ENCODE peak calls at places on chromosomes 4 and X, in six cellular contexts. One of them, this sample, is unnamed.

GRCh38 chr4:102847687-102848086 is 20.3 kb upstream of the UBE2D3 start:
- DNase-seq in mammary epithelial cell: no peak
- DNase-seq in GM23338: no peak
- DNase-seq in cardiac muscle cell: no peak
- DNase-seq in transverse colon: no peak
- DNase-seq in cardiac fibroblast: no peak
- DNase-seq in this sample: no peak

GRCh38 chr4:74474345-74475099 is 29.6 kb downstream of the AREG start:
- DNase-seq in mammary epithelial cell: peak
- DNase-seq in cardiac fibroblast: peak
- DNase-seq in transverse colon: no peak
- DNase-seq in GM23338: no peak
- DNase-seq in cardiac muscle cell: peak
- DNase-seq in this sample: peak

GRCh38 chr4:76543378-76543777 is 108.3 kb downstream of the SHROOM3 start:
- DNase-seq in GM23338: no peak
- DNase-seq in cardiac fibroblast: no peak
- DNase-seq in transverse colon: no peak
- DNase-seq in cardiac muscle cell: no peak
- DNase-seq in mammary epithelial cell: no peak
- DNase-seq in this sample: no peak

GRCh38 chr4:106869551-106869950 is 166.6 kb downstream of the DKK2 start:
- DNase-seq in mammary epithelial cell: peak
- DNase-seq in cardiac fibroblast: peak
- DNase-seq in transverse colon: no peak
- DNase-seq in cardiac muscle cell: peak
- DNase-seq in GM23338: no peak
- DNase-seq in this sample: peak

GRCh38 chrX:44828008-44828605 is 15.7 kb upstream of the DUSP21 start:
- DNase-seq in mammary epithelial cell: peak
- DNase-seq in transverse colon: no peak
- DNase-seq in cardiac fibroblast: peak
- DNase-seq in cardiac muscle cell: peak
- DNase-seq in GM23338: no peak
- DNase-seq in this sample: peak

GRCh38 chr4:56197387-56197786 is 189.9 kb downstream of the AASDH start:
- DNase-seq in transverse colon: peak
- DNase-seq in cardiac muscle cell: peak
- DNase-seq in mammary epithelial cell: peak
- DNase-seq in cardiac fibroblast: peak
- DNase-seq in GM23338: no peak
- DNase-seq in this sample: no peak

GRCh38 chr4:55303818-55304217 is 42.2 kb upstream of the SRD5A3 start:
- DNase-seq in transverse colon: no peak
- DNase-seq in cardiac muscle cell: peak
- DNase-seq in GM23338: no peak
- DNase-seq in mammary epithelial cell: peak
- DNase-seq in cardiac fibroblast: peak
- DNase-seq in this sample: peak

GRCh38 chr4:98638661-98639060 is 19.8 kb downstream of the TSPAN5 start:
- DNase-seq in mammary epithelial cell: no peak
- DNase-seq in GM23338: no peak
- DNase-seq in transverse colon: no peak
- DNase-seq in cardiac muscle cell: no peak
- DNase-seq in cardiac fibroblast: peak
- DNase-seq in this sample: no peak

GRCh38 chr4:37388672-37389368 is 144.3 kb downstream of the NWD2 start:
- DNase-seq in transverse colon: no peak
- DNase-seq in cardiac fibroblast: no peak
- DNase-seq in cardiac muscle cell: peak
- DNase-seq in mammary epithelial cell: no peak
- DNase-seq in GM23338: peak
- DNase-seq in this sample: no peak

GRCh38 chr4:125951275-125951887 is 636.6 kb downstream of the FAT4 start:
- DNase-seq in cardiac fibroblast: no peak
- DNase-seq in mammary epithelial cell: no peak
- DNase-seq in GM23338: no peak
- DNase-seq in transverse colon: no peak
- DNase-seq in cardiac muscle cell: peak
- DNase-seq in this sample: peak

GRCh38 chrX:47091149-47091775 is 13.0 kb downstream of the RGN start:
- DNase-seq in transverse colon: no peak
- DNase-seq in cardiac muscle cell: peak
- DNase-seq in GM23338: peak
- DNase-seq in cardiac fibroblast: no peak
- DNase-seq in mammary epithelial cell: no peak
- DNase-seq in this sample: peak

GRCh38 chr4:47486306-47486705 is 1.2 kb downstream of the ATP10D start:
- DNase-seq in GM23338: no peak
- DNase-seq in cardiac muscle cell: peak
- DNase-seq in transverse colon: no peak
- DNase-seq in mammary epithelial cell: no peak
- DNase-seq in cardiac fibroblast: peak
- DNase-seq in this sample: peak

GRCh38 chrX:1164322-1165288 is 47.8 kb downstream of the CRLF2 start:
- DNase-seq in cardiac fibroblast: peak
- DNase-seq in cardiac muscle cell: peak
- DNase-seq in transverse colon: no peak
- DNase-seq in mammary epithelial cell: no peak
- DNase-seq in GM23338: peak
- DNase-seq in this sample: no peak

GRCh38 chrX:16788477-16788876 is 2.2 kb downstream of the TXLNG start:
- DNase-seq in transverse colon: no peak
- DNase-seq in mammary epithelial cell: no peak
- DNase-seq in cardiac fibroblast: peak
- DNase-seq in GM23338: no peak
- DNase-seq in cardiac muscle cell: peak
- DNase-seq in this sample: peak

GRCh38 chr4:2673157-2673556 is 83.0 kb downstream of the TNIP2 start:
- DNase-seq in cardiac fibroblast: no peak
- DNase-seq in transverse colon: no peak
- DNase-seq in cardiac muscle cell: no peak
- DNase-seq in mammary epithelial cell: no peak
- DNase-seq in GM23338: peak
- DNase-seq in this sample: peak
- TF ChIP-seq CTCF in cardiac fibroblast: peak
- TF ChIP-seq CTCF in transverse colon: no peak
- TF ChIP-seq CTCF in cardiac muscle cell: peak
- TF ChIP-seq CTCF in mammary epithelial cell: peak
- TF ChIP-seq CTCF in GM23338: peak
- TF ChIP-seq CTCF in this sample: peak

DNA sequence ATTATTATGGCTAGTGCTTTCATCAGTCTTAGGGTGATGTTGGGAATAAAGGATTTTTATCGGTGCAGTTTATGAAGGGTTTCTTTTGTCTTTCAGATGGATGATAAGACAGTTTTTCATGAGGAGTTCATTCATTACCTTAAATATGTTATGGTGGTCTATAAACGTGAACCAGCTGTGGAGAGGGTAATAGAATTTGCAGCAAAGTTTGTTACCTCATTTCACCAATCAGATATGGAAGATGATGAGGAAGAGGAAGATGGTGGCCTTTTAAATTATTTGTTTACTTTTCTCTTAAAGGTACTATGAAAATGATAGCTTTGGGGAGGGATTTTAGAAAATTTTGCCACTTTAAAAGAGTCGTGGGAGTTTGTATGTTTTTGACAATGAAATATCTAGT is 1.3 kb downstream of the NCAPG start:
- DNase-seq in mammary epithelial cell: no peak
- DNase-seq in cardiac fibroblast: no peak
- DNase-seq in cardiac muscle cell: no peak
- DNase-seq in transverse colon: no peak
- DNase-seq in GM23338: no peak
- DNase-seq in this sample: no peak
- H3K4me3 ChIP-seq in mammary epithelial cell: peak
- H3K4me3 ChIP-seq in cardiac fibroblast: peak
- H3K4me3 ChIP-seq in cardiac muscle cell: peak
- H3K4me3 ChIP-seq in transverse colon: no peak
- H3K4me3 ChIP-seq in GM23338: peak
- H3K4me3 ChIP-seq in this sample: peak

GRCh38 chr4:53043900-53044650 is 182.0 kb downstream of the RASL11B start:
- DNase-seq in transverse colon: no peak
- DNase-seq in mammary epithelial cell: no peak
- DNase-seq in cardiac fibroblast: no peak
- DNase-seq in GM23338: no peak
- DNase-seq in cardiac muscle cell: no peak
- DNase-seq in this sample: no peak

GRCh38 chr4:53044651-53044960 is 182.5 kb downstream of the RASL11B start:
- DNase-seq in GM23338: no peak
- DNase-seq in cardiac fibroblast: no peak
- DNase-seq in transverse colon: no peak
- DNase-seq in cardiac muscle cell: no peak
- DNase-seq in mammary epithelial cell: no peak
- DNase-seq in this sample: no peak

GRCh38 chr4:53050361-53050774 is 188.3 kb downstream of the RASL11B start:
- DNase-seq in mammary epithelial cell: no peak
- DNase-seq in transverse colon: no peak
- DNase-seq in GM23338: no peak
- DNase-seq in cardiac fibroblast: peak
- DNase-seq in cardiac muscle cell: peak
- DNase-seq in this sample: no peak

GRCh38 chr4:53055274-53055673 is 193.2 kb downstream of the RASL11B start:
- DNase-seq in GM23338: no peak
- DNase-seq in cardiac fibroblast: peak
- DNase-seq in transverse colon: no peak
- DNase-seq in cardiac muscle cell: peak
- DNase-seq in mammary epithelial cell: peak
- DNase-seq in this sample: peak

GRCh38 chr4:53049528-53049927 is 187.4 kb downstream of the RASL11B start:
- DNase-seq in transverse colon: no peak
- DNase-seq in cardiac fibroblast: no peak
- DNase-seq in mammary epithelial cell: no peak
- DNase-seq in GM23338: no peak
- DNase-seq in cardiac muscle cell: no peak
- DNase-seq in this sample: no peak
- TF ChIP-seq CTCF in transverse colon: no peak
- TF ChIP-seq CTCF in cardiac fibroblast: no peak
- TF ChIP-seq CTCF in mammary epithelial cell: no peak
- TF ChIP-seq CTCF in GM23338: no peak
- TF ChIP-seq CTCF in cardiac muscle cell: no peak
- TF ChIP-seq CTCF in this sample: no peak

GRCh38 chr4:70712604-70713452 is 8.9 kb upstream of the RUFY3 start:
- DNase-seq in cardiac muscle cell: no peak
- DNase-seq in cardiac fibroblast: no peak
- DNase-seq in GM23338: no peak
- DNase-seq in transverse colon: no peak
- DNase-seq in mammary epithelial cell: no peak
- DNase-seq in this sample: no peak
- H3K4me3 ChIP-seq in cardiac muscle cell: no peak
- H3K4me3 ChIP-seq in cardiac fibroblast: no peak
- H3K4me3 ChIP-seq in GM23338: no peak
- H3K4me3 ChIP-seq in transverse colon: no peak
- H3K4me3 ChIP-seq in mammary epithelial cell: no peak
- H3K4me3 ChIP-seq in this sample: no peak

GRCh38 chr4:90292438-90292837 is 165.2 kb downstream of the CCSER1 start:
- DNase-seq in GM23338: no peak
- DNase-seq in cardiac muscle cell: no peak
- DNase-seq in mammary epithelial cell: no peak
- DNase-seq in transverse colon: no peak
- DNase-seq in cardiac fibroblast: no peak
- DNase-seq in this sample: no peak

GRCh38 chr4:90293320-90293719 is 166.1 kb downstream of the CCSER1 start:
- DNase-seq in transverse colon: no peak
- DNase-seq in cardiac fibroblast: peak
- DNase-seq in mammary epithelial cell: no peak
- DNase-seq in cardiac muscle cell: peak
- DNase-seq in GM23338: peak
- DNase-seq in this sample: peak
- TF ChIP-seq CTCF in transverse colon: peak
- TF ChIP-seq CTCF in cardiac fibroblast: peak
- TF ChIP-seq CTCF in mammary epithelial cell: peak
- TF ChIP-seq CTCF in cardiac muscle cell: peak
- TF ChIP-seq CTCF in GM23338: no peak
- TF ChIP-seq CTCF in this sample: peak

This sample was measured in fibroblast of villous mesenchyme.